ENCODE peak calls at places on chromosome 1, in five cellular contexts. One of them, this sample, is unnamed.

GRCh38 chr1:187624812-187625542 is 796.2 kb downstream of the PLA2G4A start:
- DNase-seq in esophagus squamous epithelium: no peak
- DNase-seq in fibroblast of lung: no peak
- DNase-seq in cardiac fibroblast: peak; percentile 7
- DNase-seq in right lobe of liver: no peak
- DNase-seq in this sample: peak; percentile 40

GRCh38 chr1:155175927-155176371 is 2.3 kb downstream of the TRIM46 start:
- DNase-seq in esophagus squamous epithelium: no peak
- DNase-seq in fibroblast of lung: no peak
- DNase-seq in cardiac fibroblast: no peak
- DNase-seq in right lobe of liver: no peak
- DNase-seq in this sample: no peak

GRCh38 chr1:159936284-159936904 is 9.0 kb downstream of the IGSF9 start:
- DNase-seq in esophagus squamous epithelium: no peak
- DNase-seq in fibroblast of lung: peak; percentile 16
- DNase-seq in cardiac fibroblast: peak; percentile 57
- DNase-seq in right lobe of liver: peak; percentile 86
- DNase-seq in this sample: peak; percentile 36

GRCh38 chr1:185567006-185567405 is 167.2 kb upstream of the HMCN1 start:
- DNase-seq in esophagus squamous epithelium: no peak
- DNase-seq in fibroblast of lung: peak; percentile 63
- DNase-seq in cardiac fibroblast: peak; percentile 87
- DNase-seq in right lobe of liver: no peak
- DNase-seq in this sample: peak; percentile 40

GRCh38 chr1:247113094-247113497 is 8.9 kb upstream of the ZNF669 start:
- DNase-seq in esophagus squamous epithelium: no peak
- DNase-seq in fibroblast of lung: peak; percentile 58
- DNase-seq in cardiac fibroblast: peak; percentile 10
- DNase-seq in right lobe of liver: peak; percentile 85
- DNase-seq in this sample: no peak

GRCh38 chr1:241637604-241638003 is 2.6 kb downstream of the CHML start:
- DNase-seq in esophagus squamous epithelium: no peak
- DNase-seq in fibroblast of lung: peak; percentile 27
- DNase-seq in cardiac fibroblast: peak; percentile 14
- DNase-seq in right lobe of liver: no peak
- DNase-seq in this sample: peak; percentile 42

GRCh38 chr1:4263699-4264098 is 363.6 kb upstream of the C1orf174 start:
- DNase-seq in esophagus squamous epithelium: no peak
- DNase-seq in fibroblast of lung: no peak
- DNase-seq in cardiac fibroblast: no peak
- DNase-seq in right lobe of liver: no peak
- DNase-seq in this sample: no peak

GRCh38 chr1:69081671-69082070 is 486.1 kb upstream of the LRRC7 start:
- DNase-seq in esophagus squamous epithelium: no peak
- DNase-seq in fibroblast of lung: no peak
- DNase-seq in cardiac fibroblast: no peak
- DNase-seq in right lobe of liver: no peak
- DNase-seq in this sample: no peak

GRCh38 chr1:195934839-195935557 is 673.2 kb downstream of the KCNT2 start:
- DNase-seq in esophagus squamous epithelium: no peak
- DNase-seq in fibroblast of lung: no peak
- DNase-seq in cardiac fibroblast: no peak
- DNase-seq in right lobe of liver: no peak
- DNase-seq in this sample: no peak

GRCh38 chr1:219555031-219555667 is 57.8 kb downstream of the ZC3H11B start:
- DNase-seq in esophagus squamous epithelium: no peak
- DNase-seq in fibroblast of lung: peak; percentile 91
- DNase-seq in cardiac fibroblast: peak; percentile 81
- DNase-seq in right lobe of liver: no peak
- DNase-seq in this sample: no peak

GRCh38 chr1:69016468-69016867 is 519.6 kb upstream of the DEPDC1 start:
- DNase-seq in esophagus squamous epithelium: no peak
- DNase-seq in fibroblast of lung: no peak
- DNase-seq in cardiac fibroblast: no peak
- DNase-seq in right lobe of liver: no peak
- DNase-seq in this sample: no peak

GRCh38 chr1:115781343-115781742 is 12.8 kb upstream of the CASQ2 start:
- DNase-seq in esophagus squamous epithelium: no peak
- DNase-seq in fibroblast of lung: peak; percentile 18
- DNase-seq in cardiac fibroblast: peak; percentile 49
- DNase-seq in right lobe of liver: no peak
- DNase-seq in this sample: peak; percentile 77

GRCh38 chr1:180643693-180644092 is 11.9 kb downstream of the XPR1 start:
- DNase-seq in esophagus squamous epithelium: no peak
- DNase-seq in fibroblast of lung: peak; percentile 32
- DNase-seq in cardiac fibroblast: peak; percentile 60
- DNase-seq in right lobe of liver: no peak
- DNase-seq in this sample: peak; percentile 37

GRCh38 chr1:38500891-38501290 is 358.7 kb downstream of the RRAGC start:
- DNase-seq in esophagus squamous epithelium: no peak
- DNase-seq in fibroblast of lung: peak; percentile 4
- DNase-seq in cardiac fibroblast: no peak
- DNase-seq in right lobe of liver: no peak
- DNase-seq in this sample: no peak

GRCh38 chr1:236089046-236089773 is 24.3 kb upstream of the NID1 start:
- DNase-seq in esophagus squamous epithelium: no peak
- DNase-seq in fibroblast of lung: peak; percentile 56
- DNase-seq in cardiac fibroblast: peak; percentile 69
- DNase-seq in right lobe of liver: no peak
- DNase-seq in this sample: peak; percentile 90

GRCh38 chr1:89198500-89199072 is at the start of gene GBP4:
- DNase-seq in esophagus squamous epithelium: no peak
- DNase-seq in fibroblast of lung: peak; percentile 1
- DNase-seq in cardiac fibroblast: peak; percentile 45
- DNase-seq in right lobe of liver: peak; percentile 49
- DNase-seq in this sample: peak; percentile 73

GRCh38 chr1:165949335-165950130 is 122.1 kb downstream of the UCK2 start:
- DNase-seq in esophagus squamous epithelium: no peak
- DNase-seq in fibroblast of lung: no peak
- DNase-seq in cardiac fibroblast: peak; percentile 13
- DNase-seq in right lobe of liver: no peak
- DNase-seq in this sample: peak; percentile 18

GRCh38 chr1:108729481-108729880 is 16.8 kb downstream of the FNDC7 start:
- DNase-seq in esophagus squamous epithelium: no peak
- DNase-seq in fibroblast of lung: no peak
- DNase-seq in cardiac fibroblast: no peak
- DNase-seq in right lobe of liver: no peak
- DNase-seq in this sample: no peak

GRCh38 chr1:54304518-54304917 is 101.7 kb downstream of the SSBP3 start:
- DNase-seq in esophagus squamous epithelium: no peak
- DNase-seq in fibroblast of lung: no peak
- DNase-seq in cardiac fibroblast: no peak
- DNase-seq in right lobe of liver: no peak
- DNase-seq in this sample: no peak

GRCh38 chr1:108551157-108551862 is 8.6 kb upstream of the EEIG2 start:
- DNase-seq in esophagus squamous epithelium: no peak
- DNase-seq in fibroblast of lung: no peak
- DNase-seq in cardiac fibroblast: no peak
- DNase-seq in right lobe of liver: no peak
- DNase-seq in this sample: no peak

GRCh38 chr1:10980094-10980577 is 32.3 kb upstream of the TARDBP start:
- DNase-seq in esophagus squamous epithelium: no peak
- DNase-seq in fibroblast of lung: peak; percentile 82
- DNase-seq in cardiac fibroblast: peak; percentile 49
- DNase-seq in right lobe of liver: peak; percentile 95
- DNase-seq in this sample: peak; percentile 55

GRCh38 chr1:6348511-6349191 is 44.9 kb downstream of the ACOT7 start:
- DNase-seq in esophagus squamous epithelium: no peak
- DNase-seq in fibroblast of lung: peak; percentile 90
- DNase-seq in cardiac fibroblast: peak; percentile 81
- DNase-seq in right lobe of liver: no peak
- DNase-seq in this sample: no peak
- H3K4me3 ChIP-seq in esophagus squamous epithelium: no peak overlapping the region
- H3K4me3 ChIP-seq in fibroblast of lung: no peak overlapping the region
- H3K4me3 ChIP-seq in cardiac fibroblast: no peak overlapping the region
- H3K4me3 ChIP-seq in right lobe of liver: no peak overlapping the region
- H3K4me3 ChIP-seq in this sample: no peak overlapping the region

GRCh38 chr1:213179784-213180183 is 128.7 kb downstream of the RPS6KC1 start:
- DNase-seq in esophagus squamous epithelium: no peak
- DNase-seq in fibroblast of lung: no peak
- DNase-seq in cardiac fibroblast: no peak
- DNase-seq in right lobe of liver: no peak
- DNase-seq in this sample: no peak
- TF ChIP-seq CTCF in esophagus squamous epithelium: no peak
- TF ChIP-seq CTCF in fibroblast of lung: no peak
- TF ChIP-seq CTCF in cardiac fibroblast: no peak
- TF ChIP-seq CTCF in right lobe of liver: no peak
- TF ChIP-seq CTCF in this sample: no peak

GRCh38 chr1:156707027-156707426 is 1.6 kb upstream of the CRABP2 start:
- DNase-seq in esophagus squamous epithelium: no peak
- DNase-seq in fibroblast of lung: no peak
- DNase-seq in cardiac fibroblast: no peak
- DNase-seq in right lobe of liver: no peak
- DNase-seq in this sample: no peak
- H3K4me3 ChIP-seq in esophagus squamous epithelium: no peak overlapping the region
- H3K4me3 ChIP-seq in fibroblast of lung: no peak overlapping the region
- H3K4me3 ChIP-seq in cardiac fibroblast: no peak overlapping the region
- H3K4me3 ChIP-seq in right lobe of liver: no peak overlapping the region
- H3K4me3 ChIP-seq in this sample: peak overlapping the region; percentile 10

DNA sequence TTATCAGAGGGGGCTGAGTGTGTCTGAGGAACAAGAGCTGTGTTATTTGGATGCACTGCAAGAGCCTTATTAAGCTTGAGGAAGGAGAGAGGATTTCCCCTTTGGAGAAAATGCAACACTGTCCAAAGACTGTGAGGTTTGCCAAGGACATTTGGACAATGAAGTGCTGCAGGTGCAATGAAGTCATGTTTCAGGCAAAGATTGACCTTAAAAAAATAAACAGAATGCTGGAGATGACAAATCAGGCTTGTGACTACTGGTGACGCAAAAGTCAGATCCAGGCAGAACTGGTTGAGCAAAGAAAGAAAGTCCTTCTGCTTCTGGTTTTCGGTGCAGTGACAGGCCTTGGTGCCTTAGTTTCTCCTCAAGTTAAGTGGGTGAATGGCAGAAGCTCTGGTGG is 125.2 kb upstream of the KIAA0040 start:
- DNase-seq in esophagus squamous epithelium: no peak
- DNase-seq in fibroblast of lung: no peak
- DNase-seq in cardiac fibroblast: peak; percentile 33
- DNase-seq in right lobe of liver: no peak
- DNase-seq in this sample: no peak
- TF ChIP-seq CTCF in esophagus squamous epithelium: no peak
- TF ChIP-seq CTCF in fibroblast of lung: no peak
- TF ChIP-seq CTCF in cardiac fibroblast: no peak
- TF ChIP-seq CTCF in right lobe of liver: no peak
- TF ChIP-seq CTCF in this sample: no peak

This sample was measured in fibroblast of villous mesenchyme.